ENCODE peak calls at places on chromosomes 1 and 21, in five cellular contexts. Z, G, H, M and N are unnamed samples.

GRCh38 chr1:41773144-41773571 is 145.6 kb downstream of the HIVEP3 start:
- DNase-seq in Z (peak), G (peak), H (no peak), M (peak), N (peak)

GRCh38 chr1:41650176-41650519 is 165.7 kb upstream of the EDN2 start:
- DNase-seq in Z (no peak), G (no peak), H (no peak), M (peak), N (no peak)

GRCh38 chr1:54581621-54582035 is 33.6 kb downstream of the ACOT11 start:
- DNase-seq in Z (peak), G (peak), H (peak), M (peak), N (peak)

GRCh38 chr1:8813016-8813763 is 4.2 kb downstream of the RERE start:
- DNase-seq in Z (peak), G (peak), H (no peak), M (peak), N (no peak)

GRCh38 chr1:31696246-31696645 is 7.6 kb downstream of the COL16A1 start:
- DNase-seq in Z (no peak), G (no peak), H (peak), M (no peak), N (no peak)

GRCh38 chr1:9332513-9333143 is 39.9 kb downstream of the SPSB1 start:
- DNase-seq in Z (no peak), G (no peak), H (no peak), M (no peak), N (no peak)

GRCh38 chr1:174114788-174115448 is 44.4 kb upstream of the RABGAP1L start:
- DNase-seq in Z (peak), G (no peak), H (no peak), M (peak), N (peak)

GRCh38 chr1:156898971-156899657 is 5.6 kb downstream of the PEAR1 start:
- DNase-seq in Z (no peak), G (no peak), H (no peak), M (no peak), N (no peak)

GRCh38 chr1:31934706-31935629 is 3.2 kb downstream of the PTP4A2 start:
- DNase-seq in Z (peak), G (no peak), H (no peak), M (peak), N (peak)

GRCh38 chr1:234535763-234536515 is 57.0 kb upstream of the TARBP1 start:
- DNase-seq in Z (peak), G (no peak), H (peak), M (peak), N (no peak)

GRCh38 chr1:172394167-172394751 is 26.2 kb upstream of the C1orf105 start:
- DNase-seq in Z (peak), G (no peak), H (no peak), M (peak), N (peak)

GRCh38 chr1:9892563-9893528 is 17.2 kb downstream of the CTNNBIP1 start:
- DNase-seq in Z (peak), G (no peak), H (no peak), M (peak), N (peak)

GRCh38 chr1:35097224-35097623 is 18.0 kb downstream of the ZMYM1 start:
- DNase-seq in Z (peak), G (no peak), H (no peak), M (peak), N (no peak)

GRCh38 chr1:160987359-160988062 is 32.9 kb upstream of the ITLN2 start:
- DNase-seq in Z (no peak), G (no peak), H (no peak), M (no peak), N (no peak)

GRCh38 chr1:244651956-244652698 is 799 bp upstream of the DESI2 start:
- DNase-seq in Z (peak), G (no peak), H (no peak), M (peak), N (no peak)

GRCh38 chr1:164735315-164736052 is 176.5 kb downstream of the PBX1 start:
- DNase-seq in Z (peak), G (no peak), H (no peak), M (peak), N (peak)

GRCh38 chr1:225447649-225448048 is 19.8 kb upstream of the LBR start:
- DNase-seq in Z (peak), G (no peak), H (peak), M (peak), N (no peak)

GRCh38 chr1:5751833-5752714 is 240.2 kb downstream of the NPHP4 start:
- DNase-seq in Z (no peak), G (no peak), H (peak), M (no peak), N (no peak)

GRCh38 chr1:181113061-181113695 is 24.7 kb downstream of the IER5 start:
- DNase-seq in Z (peak), G (no peak), H (no peak), M (peak), N (peak)

GRCh38 chr1:44422161-44422560 is 17.1 kb downstream of the RNF220 start:
- DNase-seq in Z (no peak), G (no peak), H (no peak), M (no peak), N (no peak)

GRCh38 chr21:35273331-35273730 is 224.2 kb upstream of the RUNX1 start:
- DNase-seq in Z (no peak), G (no peak), H (no peak), M (no peak), N (peak)

GRCh38 chr1:57447551-57447950 is 23.7 kb upstream of the DAB1 start:
- DNase-seq in Z (no peak), G (no peak), H (no peak), M (no peak), N (no peak)

GRCh38 chr1:94783342-94784264 is 36.6 kb upstream of the SLC44A3 start:
- DNase-seq in Z (peak), G (no peak), H (peak), M (peak), N (peak)

GRCh38 chr1:156964431-156964830 is 44.0 kb downstream of the LRRC71 start:
- DNase-seq in Z (no peak), G (no peak), H (no peak), M (no peak), N (no peak)

GRCh38 chr1:41682845-41683630 is 198.6 kb upstream of the EDN2 start:
- DNase-seq in Z (no peak), G (no peak), H (no peak), M (peak), N (no peak)

GRCh38 chr1:19284881-19285280 is 3.7 kb downstream of the AKR7A3 start:
- DNase-seq in Z (no peak), G (no peak), H (no peak), M (no peak), N (no peak)

GRCh38 chr1:225476538-225476988 is 48.7 kb upstream of the LBR start:
- DNase-seq in Z (no peak), G (no peak), H (no peak), M (peak), N (no peak)

GRCh38 chr1:1255078-1255477 is 8.6 kb upstream of the C1QTNF12 start:
- DNase-seq in Z (no peak), G (no peak), H (no peak), M (no peak), N (no peak)

GRCh38 chr1:38465463-38465862 is 394.1 kb downstream of the RRAGC start:
- DNase-seq in Z (no peak), G (no peak), H (no peak), M (no peak), N (no peak)

GRCh38 chr1:172699111-172699510 is 40.2 kb downstream of the FASLG start:
- DNase-seq in Z (peak), G (no peak), H (no peak), M (peak), N (peak)

GRCh38 chr1:170562644-170563338 is 30.8 kb downstream of the GORAB start:
- DNase-seq in Z (peak), G (peak), H (peak), M (peak), N (peak)

GRCh38 chr1:241412646-241413045 is 55.6 kb upstream of the RGS7 start:
- DNase-seq in Z (no peak), G (no peak), H (no peak), M (no peak), N (no peak)

GRCh38 chr1:21219674-21220073 is 43.0 kb upstream of the EIF4G3 start:
- DNase-seq in Z (no peak), G (no peak), H (no peak), M (no peak), N (no peak)

GRCh38 chr1:28078680-28079626 is 9.5 kb downstream of the EYA3 start:
- DNase-seq in Z (peak), G (peak), H (no peak), M (peak), N (peak)

GRCh38 chr1:153774036-153774435 is 1.2 kb upstream of the SLC27A3 start:
- DNase-seq in Z (no peak), G (no peak), H (no peak), M (no peak), N (no peak)

GRCh38 chr1:153771241-153771640 is 4.0 kb upstream of the SLC27A3 start:
- DNase-seq in Z (no peak), G (no peak), H (no peak), M (no peak), N (no peak)

GRCh38 chr1:153770812-153771211 is 4.4 kb upstream of the SLC27A3 start:
- DNase-seq in Z (no peak), G (no peak), H (no peak), M (no peak), N (no peak)

GRCh38 chr1:153773004-153773921 is 1.9 kb upstream of the SLC27A3 start:
- DNase-seq in Z (no peak), G (no peak), H (no peak), M (no peak), N (no peak)

GRCh38 chr1:153771841-153772593 is 3.2 kb upstream of the SLC27A3 start:
- DNase-seq in Z (no peak), G (no peak), H (no peak), M (no peak), N (no peak)
- TF ChIP-seq CTCF in Z (peak), G (peak), H (peak), M (peak), N (peak)

GRCh38 chr1:29703596-29703995 is 467.3 kb downstream of the PTPRU start:
- DNase-seq in Z (peak), G (no peak), H (no peak), M (peak), N (peak)
- TF ChIP-seq CTCF in Z (peak), G (peak), H (peak), M (peak), N (peak)

GRCh38 chr1:221886311-221887090 is 144.6 kb upstream of the DUSP10 start:
- DNase-seq in Z (no peak), G (no peak), H (no peak), M (peak), N (peak)
- TF ChIP-seq CTCF in Z (no peak), G (no peak), H (no peak), M (no peak), N (no peak)

GRCh38 chr1:150259758-150260669 is 2.4 kb downstream of the CA14 start:
- DNase-seq in Z (peak), G (no peak), H (no peak), M (peak), N (peak)
- TF ChIP-seq CTCF in Z (no peak), G (no peak), H (no peak), M (no peak), N (no peak)

DNA sequence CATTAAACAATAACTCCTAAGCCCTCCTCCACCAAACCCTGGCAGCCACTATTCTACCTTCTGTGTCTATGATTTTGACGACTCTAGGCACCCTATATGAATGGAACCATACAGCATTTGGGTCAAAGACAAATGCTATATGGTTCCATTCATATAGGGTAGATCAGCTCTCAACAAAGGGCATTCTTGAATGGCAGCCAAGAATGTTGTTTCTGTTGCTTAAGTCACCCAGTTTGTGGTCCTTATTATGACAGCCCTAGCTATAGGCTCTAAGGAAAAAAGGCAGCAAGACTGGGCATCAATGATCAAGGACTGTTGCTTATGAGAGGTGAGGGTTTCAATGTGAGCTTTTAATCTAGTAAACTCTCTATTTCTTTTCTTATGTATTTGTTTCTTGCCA is 4.7 kb upstream of the SLC5A9 start:
- DNase-seq in Z (peak), G (no peak), H (no peak), M (no peak), N (peak)
- TF ChIP-seq CTCF in Z (no peak), G (no peak), H (no peak), M (no peak), N (no peak)

DNA sequence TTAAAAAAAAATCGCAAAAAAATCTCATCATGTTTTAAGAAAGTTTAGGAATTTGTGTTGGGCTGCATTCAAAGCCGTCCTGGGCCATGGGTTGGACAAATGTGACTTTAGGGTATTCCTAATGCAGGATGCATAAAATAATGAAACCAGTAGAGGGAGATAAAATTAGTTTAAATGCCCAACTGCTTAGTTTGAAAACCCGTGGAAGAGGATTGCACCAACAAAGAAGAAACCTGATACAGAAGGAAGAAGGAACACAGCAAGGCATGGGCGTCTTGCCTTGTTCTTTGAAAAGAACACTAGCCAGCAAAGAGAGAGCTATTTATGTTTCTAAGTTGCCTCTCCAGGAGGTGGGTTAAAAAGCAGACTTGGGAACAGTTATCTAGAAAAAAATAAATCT is 37.9 kb downstream of the WDR3 start:
- DNase-seq in Z (peak), G (no peak), H (no peak), M (peak), N (peak)
- TF ChIP-seq CTCF in Z (peak), G (no peak), H (no peak), M (no peak), N (peak)

GRCh38 chr1:152050886-152051764 is 14.3 kb upstream of the S100A11 start:
- DNase-seq in Z (no peak), G (no peak), H (no peak), M (peak), N (peak)
- TF ChIP-seq CTCF in Z (no peak), G (no peak), H (no peak), M (no peak), N (peak)